ENCODE peak calls at places on chromosome 2, in six cellular contexts. B, Y, D, V, N and G are unnamed samples.

GRCh38 chr2:192749606-192750200 is 555.0 kb upstream of the TMEFF2 start:
- DNase-seq in D (no peak), V (peak), N (no peak), Y (no peak), B (no peak), G (peak)

GRCh38 chr2:184596819-184597411 is 1.4 kb upstream of the ZNF804A start:
- DNase-seq in V (no peak), N (no peak), D (no peak), Y (peak), B (no peak), G (peak)

GRCh38 chr2:69581774-69582581 is 61.6 kb downstream of the AAK1 start:
- DNase-seq in D (no peak), Y (peak), B (no peak), N (no peak), V (no peak), G (peak)

GRCh38 chr2:112674229-112674628 is 28.5 kb downstream of the SLC20A1 start:
- DNase-seq in Y (peak), V (no peak), D (no peak), B (no peak), N (no peak), G (peak)

GRCh38 chr2:240291337-240291751 is 144.1 kb upstream of the GPC1 start:
- DNase-seq in Y (no peak), B (no peak), N (no peak), V (no peak), D (no peak), G (no peak)

GRCh38 chr2:241499146-241499965 is 9.0 kb downstream of the STK25 start:
- DNase-seq in Y (no peak), V (no peak), D (no peak), B (no peak), N (peak), G (no peak)

GRCh38 chr2:120434487-120434886 is 88.6 kb downstream of the INHBB start:
- DNase-seq in N (peak), B (no peak), V (no peak), Y (peak), D (no peak), G (peak)

GRCh38 chr2:230714122-230714453 is 1.4 kb downstream of the CAB39 start:
- DNase-seq in D (no peak), N (no peak), Y (peak), V (no peak), B (peak), G (peak)

GRCh38 chr2:20080839-20081348 is 29.5 kb upstream of the LAPTM4A start:
- DNase-seq in V (no peak), N (no peak), D (no peak), Y (no peak), B (no peak), G (no peak)

GRCh38 chr2:156399950-156400703 is 36.1 kb upstream of the GPD2 start:
- DNase-seq in B (peak), N (peak), Y (peak), V (peak), D (peak), G (peak)

GRCh38 chr2:131516011-131516410 is 11.7 kb upstream of the CCDC74A start:
- DNase-seq in D (no peak), Y (no peak), B (no peak), V (no peak), N (no peak), G (no peak)

GRCh38 chr2:161946489-161947107 is 127.4 kb downstream of the DPP4 start:
- DNase-seq in B (no peak), V (no peak), D (no peak), Y (peak), N (no peak), G (peak)

GRCh38 chr2:149808556-149808955 is 221.0 kb upstream of the MMADHC start:
- DNase-seq in V (no peak), B (no peak), D (no peak), N (no peak), Y (peak), G (no peak)

GRCh38 chr2:39338502-39338901 is 94.7 kb upstream of the CDKL4 start:
- DNase-seq in D (no peak), N (no peak), B (no peak), V (no peak), Y (no peak), G (no peak)

GRCh38 chr2:236160366-236161081 is 7.7 kb downstream of the GBX2 start:
- DNase-seq in N (peak), B (no peak), D (no peak), V (no peak), Y (no peak), G (no peak)

GRCh38 chr2:226898925-226899324 is 63.1 kb downstream of the RHBDD1 start:
- DNase-seq in B (no peak), Y (no peak), V (no peak), N (no peak), D (no peak), G (no peak)

GRCh38 chr2:85549826-85550225 is 10.9 kb downstream of the MAT2A start:
- DNase-seq in N (no peak), V (no peak), B (no peak), Y (peak), D (no peak), G (peak)

GRCh38 chr2:70936979-70937811 is 1.5 kb downstream of the ATP6V1B1 start:
- DNase-seq in Y (no peak), D (no peak), N (no peak), V (no peak), B (no peak), G (no peak)

GRCh38 chr2:239131521-239131920 is 269.3 kb downstream of the HDAC4 start:
- DNase-seq in V (no peak), N (peak), B (no peak), Y (no peak), D (peak), G (no peak)

GRCh38 chr2:234256516-234256915 is 206.0 kb downstream of the SPP2 start:
- DNase-seq in B (no peak), N (no peak), D (no peak), V (no peak), Y (no peak), G (no peak)

GRCh38 chr2:128208023-128208422 is 110.6 kb downstream of the HS6ST1 start:
- DNase-seq in B (no peak), Y (no peak), D (no peak), N (no peak), V (no peak), G (no peak)

GRCh38 chr2:195450537-195451113 is 206.4 kb upstream of the SLC39A10 start:
- DNase-seq in N (no peak), B (no peak), Y (no peak), D (no peak), V (peak), G (no peak)

GRCh38 chr2:19731515-19731914 is 170.3 kb downstream of the TTC32 start:
- DNase-seq in D (no peak), B (no peak), N (no peak), V (no peak), Y (no peak), G (no peak)

GRCh38 chr2:85959826-85960225 is 71.0 kb upstream of the ST3GAL5 start:
- DNase-seq in B (no peak), Y (no peak), V (no peak), N (no peak), D (no peak), G (no peak)

GRCh38 chr2:24754985-24755690 is 38.1 kb downstream of the PTRHD1 start:
- DNase-seq in V (no peak), Y (no peak), D (no peak), B (no peak), N (no peak), G (peak)

GRCh38 chr2:68230246-68231060 is 21.9 kb downstream of the PPP3R1 start:
- DNase-seq in Y (peak), N (no peak), D (no peak), B (no peak), V (no peak), G (no peak)

GRCh38 chr2:237995036-237995435 is 28.2 kb downstream of the UBE2F start:
- DNase-seq in V (no peak), Y (no peak), B (no peak), N (no peak), D (no peak), G (no peak)

GRCh38 chr2:64228126-64228678 is 84.0 kb upstream of the PELI1 start:
- DNase-seq in V (peak), D (peak), N (peak), B (peak), Y (peak), G (peak)

GRCh38 chr2:203471323-203471722 is 63.8 kb downstream of the RAPH1 start:
- DNase-seq in B (no peak), D (no peak), Y (no peak), V (no peak), N (no peak), G (no peak)

GRCh38 chr2:235776531-235776930 is 282.7 kb downstream of the AGAP1 start:
- DNase-seq in B (no peak), Y (no peak), D (no peak), V (no peak), N (no peak), G (no peak)

GRCh38 chr2:89767581-89768435 is 1076.3 kb downstream of the RPIA start:
- DNase-seq in D (no peak), Y (no peak), V (no peak), B (no peak), N (peak), G (no peak)

GRCh38 chr2:185618630-185619029 is 120.0 kb upstream of the FSIP2 start:
- DNase-seq in Y (peak), B (no peak), D (no peak), N (no peak), V (peak), G (peak)

GRCh38 chr2:26880161-26880560 is 32.2 kb downstream of the DPYSL5 start:
- DNase-seq in N (no peak), V (no peak), D (no peak), Y (no peak), B (no peak), G (no peak)

GRCh38 chr2:144114761-144115160 is 405.2 kb downstream of the ZEB2 start:
- DNase-seq in B (no peak), V (no peak), D (no peak), Y (peak), N (no peak), G (peak)